ENCODE peak calls at places on chromosomes 1 and 21, in eight cellular contexts. V, H, T, O, M, D, I and Y are unnamed samples.

GRCh38 chr1:109724933-109725332 is 12.9 kb downstream of the GSTM5 start:
- DNase-seq in M (no peak), D (no peak), T (no peak), H (no peak), I (no peak), O (no peak), V (no peak), Y (no peak)

GRCh38 chr1:1137256-1138045 is 21.6 kb upstream of the C1orf159 start:
- DNase-seq in H (no peak), T (peak; percentile 80), M (no peak), D (no peak), I (no peak), O (peak; percentile 75), V (peak; percentile 92), Y (no peak)

GRCh38 chr1:179824265-179824664 is 53.3 kb downstream of the TOR1AIP2 start:
- DNase-seq in I (no peak), D (no peak), V (peak; percentile 72), T (no peak), O (no peak), M (no peak), H (no peak), Y (no peak)

GRCh38 chr1:116826818-116827606 is 72.8 kb downstream of the CD2 start:
- DNase-seq in V (no peak), I (peak; percentile 67), M (no peak), O (peak; percentile 96), T (no peak), H (no peak), D (peak; percentile 58), Y (no peak)

GRCh38 chr1:8015036-8015808 is 10.9 kb downstream of the ERRFI1 start:
- DNase-seq in T (peak; percentile 41), O (peak; percentile 64), M (peak; percentile 47), D (peak; percentile 91), I (peak; percentile 92), V (no peak), H (peak; percentile 80), Y (peak; percentile 74)

GRCh38 chr1:2609271-2610035 is 22.9 kb downstream of the PRXL2B start:
- DNase-seq in H (no peak), V (peak; percentile 72), O (no peak), M (no peak), I (no peak), D (no peak), T (no peak), Y (no peak)

GRCh38 chr1:234776875-234777849 is 167.2 kb upstream of the IRF2BP2 start:
- DNase-seq in H (no peak), I (no peak), T (no peak), O (no peak), D (no peak), V (peak; percentile 72), M (no peak), Y (no peak)

GRCh38 chr1:107936498-107937481 is 28.2 kb downstream of the VAV3 start:
- DNase-seq in I (peak; percentile 95), M (peak; percentile 54), H (peak; percentile 95), V (no peak), O (peak; percentile 81), T (peak; percentile 22), D (peak; percentile 90), Y (peak; percentile 97)

DNA sequence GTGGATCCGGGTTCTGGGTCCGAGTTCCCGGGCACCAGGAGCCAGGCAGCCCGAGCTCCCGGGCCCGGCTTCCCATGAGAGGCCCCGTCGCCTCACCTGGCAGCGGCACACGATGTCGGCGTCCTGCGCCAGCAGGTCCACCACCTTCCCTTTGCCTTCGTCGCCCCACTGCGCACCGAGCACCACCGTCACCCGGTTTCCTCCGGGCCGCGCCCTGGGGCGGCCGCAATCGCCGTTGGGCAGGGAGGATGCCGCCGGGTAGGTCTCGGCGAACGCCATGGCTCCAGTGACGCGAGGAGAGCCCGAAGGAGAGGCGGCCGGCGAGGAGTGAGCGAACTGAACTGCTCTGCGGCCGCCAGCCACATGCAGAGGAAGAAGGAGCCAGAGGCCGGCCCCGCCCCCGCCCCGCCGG is at the start of gene ADSS2:
- DNase-seq in D (no peak), T (no peak), I (no peak), M (no peak), V (no peak), H (no peak), O (no peak), Y (no peak)
- TF ChIP-seq CTCF in D (no peak), T (no peak), I (no peak), M (no peak), V (no peak), H (no peak), O (no peak), Y (no peak)

DNA sequence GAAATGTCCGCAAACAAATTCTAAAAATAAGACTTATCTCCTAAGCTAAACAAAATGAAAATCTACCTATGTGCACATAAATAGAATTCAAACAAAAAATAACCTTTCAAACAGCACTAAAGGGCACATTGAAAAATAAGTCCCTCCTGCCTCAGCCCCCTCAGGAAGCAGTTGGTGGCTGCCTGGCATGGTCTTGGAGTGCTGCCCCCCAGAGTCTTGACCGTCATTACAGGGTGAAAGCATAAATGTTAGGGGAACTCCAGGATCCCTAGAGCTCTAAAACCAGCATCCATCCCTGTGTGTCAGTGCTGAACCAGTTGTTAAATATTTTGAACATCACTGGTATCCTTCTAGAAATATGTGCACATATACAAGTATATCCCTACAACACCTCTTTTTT is 6.5 kb upstream of the NPL start:
- DNase-seq in V (no peak), O (peak; percentile 41), D (no peak), H (no peak), I (no peak), T (no peak), M (no peak), Y (no peak)
- H3K4me3 ChIP-seq in V (no peak overlapping the region), O (no peak overlapping the region), D (no peak overlapping the region), H (no peak overlapping the region), I (no peak overlapping the region), T (no peak overlapping the region), M (no peak overlapping the region), Y (no peak overlapping the region)

GRCh38 chr1:160109686-160110085 is 5.9 kb upstream of the ATP1A2 start:
- DNase-seq in T (no peak), O (no peak), H (no peak), V (no peak), D (no peak), I (no peak), M (no peak), Y (peak; percentile 13)

GRCh38 chr1:160107512-160107911 is 8.0 kb upstream of the ATP1A2 start:
- DNase-seq in M (no peak), I (no peak), H (no peak), O (no peak), V (no peak), D (no peak), T (no peak), Y (no peak)

GRCh38 chr1:160112370-160112769 is 3.2 kb upstream of the ATP1A2 start:
- DNase-seq in O (no peak), T (no peak), V (no peak), H (no peak), I (no peak), D (no peak), M (no peak), Y (no peak)

GRCh38 chr1:160105155-160105554 is 6.7 kb upstream of the IGSF8 start:
- DNase-seq in O (no peak), T (no peak), I (no peak), H (no peak), V (no peak), M (no peak), D (no peak), Y (no peak)

GRCh38 chr1:160108888-160109662 is 6.5 kb upstream of the ATP1A2 start:
- DNase-seq in I (peak; percentile 68), M (no peak), T (no peak), O (peak; percentile 54), D (peak; percentile 70), V (no peak), H (peak; percentile 41), Y (peak; percentile 31)
- TF ChIP-seq CTCF in I (peak; percentile 68), M (peak; percentile 35), T (peak; percentile 20), O (peak; percentile 49), D (peak; percentile 55), V (peak; percentile 24), H (peak; percentile 59), Y (peak; percentile 72)

GRCh38 chr21:45477176-45478114 is 64.8 kb downstream of the SLC19A1 start:
- DNase-seq in H (no peak), D (no peak), M (no peak), T (no peak), O (no peak), I (no peak), V (no peak), Y (no peak)
- H3K4me3 ChIP-seq in H (no peak overlapping the region), D (no peak overlapping the region), M (no peak overlapping the region), T (peak overlapping the region; percentile 35), O (no peak overlapping the region), I (no peak overlapping the region), V (peak overlapping the region; percentile 16), Y (no peak overlapping the region)

GRCh38 chr1:38923607-38924006 is 18.0 kb downstream of the RHBDL2 start:
- DNase-seq in M (no peak), O (no peak), I (no peak), V (no peak), T (no peak), H (no peak), D (no peak), Y (no peak)
- TF ChIP-seq CTCF in M (no peak), O (no peak), I (no peak), V (no peak), T (no peak), H (no peak), D (no peak), Y (no peak)

GRCh38 chr1:186681136-186681535 is 913 bp upstream of the PTGS2 start:
- DNase-seq in V (no peak), I (no peak), O (no peak), T (no peak), H (peak; percentile 4), M (no peak), D (peak; percentile 31), Y (no peak)
- H3K4me3 ChIP-seq in V (peak overlapping the region; percentile 44), I (peak overlapping the region; percentile 82), O (peak overlapping the region; percentile 71), T (peak overlapping the region; percentile 67), H (peak overlapping the region; percentile 81), M (peak overlapping the region; percentile 80), D (peak overlapping the region; percentile 81), Y (peak overlapping the region; percentile 86)